ENCODE peak calls at places on chromosomes 13 and 19, in six cellular contexts. Z is GM12865; U is AG10803; Y is CD8-positive, alpha-beta T cell; T is esophagus squamous epithelium; D is breast epithelium. E is an unnamed sample.

GRCh38 chr19:16268676-16269319 is 55.8 kb upstream of the KLF2 start:
- DNase-seq in D (no peak), U (no peak), Y (peak; percentile 71), T (no peak), Z (no peak), E (no peak)

GRCh38 chr19:21751379-21751778 is 16.0 kb downstream of the ZNF100 start:
- DNase-seq in U (peak; percentile 51), Y (no peak), D (no peak), T (no peak), Z (no peak), E (peak; percentile 30)

GRCh38 chr19:29525901-29526729 is at the start of gene VSTM2B:
- DNase-seq in T (no peak), Z (no peak), U (no peak), Y (no peak), D (no peak), E (no peak)

GRCh38 chr13:40433577-40433976 is 232.9 kb downstream of the FOXO1 start:
- DNase-seq in Z (peak; percentile 51), U (no peak), D (no peak), T (no peak), Y (peak; percentile 70), E (no peak)

GRCh38 chr13:33817513-33817842 is 471 bp upstream of the RFC3 start:
- DNase-seq in Y (no peak), U (no peak), D (no peak), T (no peak), Z (no peak), E (no peak)

GRCh38 chr13:61383101-61383500 is 32.5 kb downstream of the PCDH20 start:
- DNase-seq in Y (no peak), U (no peak), T (no peak), Z (no peak), D (no peak), E (no peak)

GRCh38 chr19:49801401-49801888 is 11.6 kb downstream of the FUZ start:
- DNase-seq in D (no peak), Z (no peak), T (no peak), Y (no peak), U (no peak), E (no peak)

GRCh38 chr13:43963726-43964125 is 84.0 kb downstream of the LACC1 start:
- DNase-seq in D (no peak), Z (peak; percentile 19), U (no peak), T (no peak), Y (no peak), E (no peak)

GRCh38 chr13:41675306-41675705 is 218.0 kb downstream of the RGCC start:
- DNase-seq in U (peak; percentile 75), Z (no peak), Y (no peak), D (no peak), T (no peak), E (peak; percentile 71)

DNA sequence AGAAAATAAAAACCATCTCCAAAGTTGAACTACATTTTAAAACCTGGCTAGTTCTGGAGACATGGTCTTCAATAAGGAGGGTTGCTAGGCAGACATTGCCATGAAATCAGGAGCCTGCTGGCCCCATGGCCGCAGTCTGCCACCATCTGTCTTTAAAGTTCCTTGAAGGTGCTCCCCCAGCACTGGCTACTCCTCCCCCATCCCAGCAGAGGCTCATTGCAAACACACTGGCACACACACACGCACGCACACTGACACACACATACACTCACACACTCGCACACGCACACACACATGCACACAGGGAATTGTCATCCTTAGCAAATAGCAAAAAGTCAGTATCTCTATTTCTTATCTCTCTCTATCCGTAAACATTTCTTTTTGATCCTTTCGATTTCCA is 68.4 kb downstream of the ZIC5 start:
- DNase-seq in U (no peak), Z (no peak), D (no peak), Y (no peak), T (no peak), E (no peak)
- H3K4me3 ChIP-seq in U (no peak overlapping the region), Z (no peak overlapping the region), D (no peak overlapping the region), Y (no peak overlapping the region), T (no peak overlapping the region), E (no peak overlapping the region)

DNA sequence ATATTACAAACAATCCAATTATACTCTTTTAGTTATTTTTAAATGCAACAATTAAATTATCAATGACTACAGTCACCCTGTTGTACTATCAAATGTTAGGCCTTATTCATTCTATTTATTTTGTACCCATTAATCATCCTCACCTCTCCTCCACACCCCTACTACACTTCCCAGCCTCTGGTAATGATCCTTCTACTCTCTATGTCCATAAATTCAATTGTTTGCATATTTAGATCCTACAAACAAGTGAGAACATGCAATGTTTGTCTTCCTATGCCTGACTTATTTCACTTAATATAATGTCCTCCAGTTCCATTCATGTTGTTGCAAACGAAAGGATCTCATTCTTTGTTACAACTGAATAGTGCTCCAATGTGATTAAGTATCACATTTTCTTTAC is 1414.6 kb downstream of the SLITRK1 start:
- DNase-seq in Z (no peak), T (no peak), D (no peak), U (no peak), Y (no peak), E (no peak)
- TF ChIP-seq CTCF in Z (no peak), T (no peak), D (no peak), U (no peak), Y (no peak), E (no peak)

DNA sequence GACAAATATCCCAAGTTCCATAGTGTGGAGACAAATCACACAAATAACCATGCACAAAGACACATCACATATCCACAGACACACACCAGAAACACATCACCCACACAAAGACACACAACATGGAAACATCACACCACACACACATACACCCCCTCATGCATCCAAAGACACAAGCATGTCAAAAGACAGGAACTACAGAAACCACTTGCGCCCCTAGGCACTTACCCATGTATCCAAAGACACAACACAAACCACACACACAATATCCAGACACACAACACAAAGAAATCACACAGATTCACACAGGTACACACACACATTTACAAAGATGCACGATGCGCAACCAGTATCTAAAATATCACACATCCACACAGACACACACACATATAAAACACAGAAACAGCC is 901 bp downstream of the DPF1 start:
- DNase-seq in U (no peak), Z (no peak), D (no peak), Y (no peak), T (no peak), E (no peak)
- H3K4me3 ChIP-seq in U (no peak overlapping the region), Z (no peak overlapping the region), D (no peak overlapping the region), Y (no peak overlapping the region), T (no peak overlapping the region), E (no peak overlapping the region)

GRCh38 chr19:45554481-45554880 is 30.1 kb downstream of the OPA3 start:
- DNase-seq in D (no peak), Y (no peak), Z (no peak), U (no peak), T (no peak), E (no peak)

GRCh38 chr19:45556835-45557234 is 27.8 kb downstream of the OPA3 start:
- DNase-seq in T (no peak), D (no peak), Y (no peak), U (no peak), Z (no peak), E (no peak)

GRCh38 chr19:45560038-45560437 is 24.6 kb downstream of the OPA3 start:
- DNase-seq in D (no peak), Z (no peak), Y (no peak), U (no peak), T (no peak), E (no peak)

GRCh38 chr19:45560686-45561085 is 23.9 kb downstream of the OPA3 start:
- DNase-seq in Z (no peak), Y (no peak), U (no peak), D (no peak), T (no peak), E (no peak)

GRCh38 chr19:45558399-45558878 is 26.2 kb downstream of the OPA3 start:
- DNase-seq in D (no peak), Y (peak; percentile 71), T (no peak), Z (peak; percentile 84), U (no peak), E (peak; percentile 45)
- TF ChIP-seq CTCF in D (peak; percentile 49), Y (peak; percentile 79), T (peak; percentile 76), Z (peak; percentile 77), U (peak; percentile 63), E (peak; percentile 71)

DNA sequence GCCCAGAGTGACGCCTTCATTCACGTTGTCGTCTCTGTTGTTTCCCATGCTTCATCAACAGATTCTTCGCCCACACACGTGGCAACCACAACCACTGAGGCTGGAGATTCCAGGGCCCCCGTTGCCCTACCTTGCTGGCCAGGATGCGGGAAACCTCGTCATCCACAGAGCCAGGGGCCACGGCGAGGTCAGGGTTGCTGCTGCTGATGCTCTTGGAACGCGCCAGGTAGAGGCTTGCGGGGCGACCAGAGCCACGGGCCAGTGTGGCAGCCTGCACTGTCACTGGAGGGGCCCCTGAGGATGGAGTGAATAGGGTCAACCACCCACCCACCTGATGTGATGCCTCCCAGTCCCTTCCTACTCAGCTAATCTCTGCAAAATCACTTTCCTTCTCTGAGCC is 6.3 kb upstream of the ANGPTL8 start:
- DNase-seq in U (no peak), Y (no peak), T (no peak), D (no peak), Z (no peak), E (no peak)
- H3K4me3 ChIP-seq in U (no peak overlapping the region), Y (no peak overlapping the region), T (no peak overlapping the region), D (no peak overlapping the region), Z (no peak overlapping the region), E (no peak overlapping the region)

GRCh38 chr13:111153279-111153976 is 38.3 kb downstream of the ARHGEF7 start:
- DNase-seq in T (peak; percentile 49), Y (peak; percentile 96), D (peak; percentile 91), Z (peak; percentile 93), U (peak; percentile 91), E (peak; percentile 94)
- TF ChIP-seq CTCF in T (peak; percentile 4), Y (no peak), D (peak; percentile 19), Z (no peak), U (peak; percentile 28), E (peak; percentile 31)

DNA sequence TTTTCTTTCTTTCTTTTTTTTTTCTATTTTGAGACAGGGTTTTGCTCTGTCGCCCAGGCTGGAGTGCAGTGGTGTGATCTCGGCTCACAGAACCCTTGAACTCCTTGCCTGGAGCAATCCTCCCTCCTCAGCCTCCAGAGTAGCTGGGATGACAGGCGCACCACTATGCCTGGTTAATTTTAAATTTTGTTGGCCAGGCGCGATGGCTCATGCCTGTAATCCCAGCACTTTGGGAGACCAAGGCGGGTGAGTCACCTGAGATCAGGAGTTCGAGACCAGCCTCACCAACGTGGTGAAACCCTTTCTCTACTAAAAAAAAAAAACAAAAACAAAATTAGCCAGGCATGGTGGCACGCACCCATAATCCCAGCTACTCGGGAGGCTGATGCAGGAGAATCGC is 8.7 kb upstream of the SBNO2 start:
- DNase-seq in U (no peak), T (no peak), D (no peak), Z (no peak), Y (no peak), E (no peak)
- H3K4me3 ChIP-seq in U (no peak overlapping the region), T (no peak overlapping the region), D (no peak overlapping the region), Z (no peak overlapping the region), Y (no peak overlapping the region), E (no peak overlapping the region)